ENCODE peak calls at places on chromosomes 3 and 15, in seven cellular contexts. M, D, H, I, C, X and G are unnamed samples.
A peak's percentile ranks its signal among the peaks of the same experiment; 100 is the strongest.

GRCh38 chr15:73956276-73957086 is 30.2 kb downstream of the LOXL1 start:
- DNase-seq in D (no peak), X (peak; percentile 83), I (peak; percentile 4), M (no peak), C (no peak), H (no peak), G (peak; percentile 51)

GRCh38 chr15:101210466-101210865 is 41.4 kb downstream of the CHSY1 start:
- DNase-seq in I (no peak), C (no peak), X (no peak), H (no peak), M (no peak), D (no peak), G (no peak)

GRCh38 chr3:142618917-142619401 is 22.8 kb downstream of the PLS1 start:
- DNase-seq in H (peak; percentile 29), X (no peak), C (no peak), M (peak; percentile 49), D (peak; percentile 90), I (peak; percentile 43), G (no peak)

GRCh38 chr15:66241886-66242285 is 11.7 kb downstream of the MEGF11 start:
- DNase-seq in M (no peak), D (no peak), I (no peak), H (no peak), C (no peak), X (no peak), G (no peak)

GRCh38 chr15:45113380-45113990 is 487 bp downstream of the DUOX2 start:
- DNase-seq in M (no peak), I (no peak), X (no peak), D (no peak), H (no peak), C (peak; percentile 5), G (no peak)

GRCh38 chr15:36361351-36361870 is 218.0 kb upstream of the CDIN1 start:
- DNase-seq in X (no peak), D (no peak), H (no peak), M (no peak), I (no peak), C (no peak), G (no peak)

GRCh38 chr15:56028430-56028829 is 35.0 kb upstream of the NEDD4 start:
- DNase-seq in M (no peak), I (no peak), X (no peak), C (no peak), H (no peak), D (no peak), G (no peak)

GRCh38 chr15:63530762-63531299 is 26.4 kb downstream of the USP3 start:
- DNase-seq in I (no peak), D (no peak), C (no peak), M (no peak), X (no peak), H (no peak), G (no peak)

GRCh38 chr3:43879166-43879565 is 188.4 kb downstream of the ABHD5 start:
- DNase-seq in D (peak; percentile 19), C (peak; percentile 86), I (peak; percentile 77), M (no peak), X (no peak), H (no peak), G (no peak)

GRCh38 chr15:62426387-62426956 is 261.4 kb upstream of the C2CD4B start:
- DNase-seq in H (no peak), D (no peak), I (no peak), X (peak; percentile 70), C (no peak), M (no peak), G (no peak)

GRCh38 chr15:74242296-74242929 is 6.3 kb downstream of the CCDC33 start:
- DNase-seq in M (no peak), X (no peak), H (peak; percentile 49), C (peak; percentile 45), I (peak; percentile 78), D (no peak), G (no peak)

GRCh38 chr3:14634763-14635400 is 16.7 kb upstream of the CCDC174 start:
- DNase-seq in H (no peak), C (no peak), X (no peak), I (no peak), D (peak; percentile 75), M (no peak), G (no peak)

GRCh38 chr15:101615986-101616848 is 36.0 kb downstream of the TM2D3 start:
- DNase-seq in I (peak; percentile 83), X (no peak), H (peak; percentile 67), C (peak; percentile 83), D (peak; percentile 22), M (peak; percentile 35), G (peak; percentile 31)

GRCh38 chr3:159763466-159764210 is 225.0 kb upstream of the IL12A start:
- DNase-seq in H (peak; percentile 43), D (peak; percentile 52), X (peak; percentile 91), C (peak; percentile 89), I (peak; percentile 88), M (peak; percentile 81), G (peak; percentile 67)

GRCh38 chr3:143328459-143328858 is 208.9 kb downstream of the CHST2 start:
- DNase-seq in M (no peak), C (no peak), I (no peak), D (no peak), X (no peak), H (no peak), G (peak; percentile 42)

GRCh38 chr3:24141548-24141947 is 196.5 kb downstream of the NR1D2 start:
- DNase-seq in I (no peak), X (no peak), H (no peak), M (no peak), C (no peak), D (no peak), G (no peak)

GRCh38 chr3:188270423-188270972 is 116.5 kb downstream of the LPP start:
- DNase-seq in C (no peak), X (no peak), H (peak; percentile 35), I (peak; percentile 64), D (no peak), M (no peak), G (peak; percentile 63)

GRCh38 chr15:31392761-31393401 is 66.2 kb downstream of the KLF13 start:
- DNase-seq in D (peak; percentile 69), C (peak; percentile 56), M (peak; percentile 62), I (peak; percentile 55), X (no peak), H (peak; percentile 60), G (no peak)

GRCh38 chr15:31263751-31264533 is 62.7 kb upstream of the KLF13 start:
- DNase-seq in D (peak; percentile 87), M (peak; percentile 91), X (peak; percentile 83), I (no peak), C (peak; percentile 1), H (peak; percentile 69), G (no peak)

DNA sequence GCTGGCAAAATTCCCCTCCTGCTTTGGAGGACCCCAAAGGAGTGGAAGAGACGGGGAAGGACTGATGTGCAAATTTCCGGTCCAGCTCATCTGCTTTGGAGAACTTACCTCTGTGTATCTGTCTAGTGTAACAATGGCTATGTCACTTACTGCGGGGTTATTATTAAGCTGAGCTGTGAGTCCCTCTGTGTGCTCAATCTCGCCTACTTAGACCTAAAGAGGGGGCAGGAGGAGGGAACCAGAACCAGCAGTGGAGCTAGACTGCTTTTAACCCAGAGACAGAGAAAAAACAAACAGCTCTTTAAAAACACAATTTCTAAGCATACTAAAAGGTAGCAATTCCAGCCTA is 77.0 kb downstream of the MYO1E start:
- DNase-seq in C (no peak), I (no peak), X (no peak), H (no peak), M (no peak), D (no peak), G (no peak)
- H3K4me3 ChIP-seq in C (no peak overlapping the region), I (no peak overlapping the region), X (no peak overlapping the region), H (no peak overlapping the region), M (no peak overlapping the region), D (no peak overlapping the region), G (no peak overlapping the region)

DNA sequence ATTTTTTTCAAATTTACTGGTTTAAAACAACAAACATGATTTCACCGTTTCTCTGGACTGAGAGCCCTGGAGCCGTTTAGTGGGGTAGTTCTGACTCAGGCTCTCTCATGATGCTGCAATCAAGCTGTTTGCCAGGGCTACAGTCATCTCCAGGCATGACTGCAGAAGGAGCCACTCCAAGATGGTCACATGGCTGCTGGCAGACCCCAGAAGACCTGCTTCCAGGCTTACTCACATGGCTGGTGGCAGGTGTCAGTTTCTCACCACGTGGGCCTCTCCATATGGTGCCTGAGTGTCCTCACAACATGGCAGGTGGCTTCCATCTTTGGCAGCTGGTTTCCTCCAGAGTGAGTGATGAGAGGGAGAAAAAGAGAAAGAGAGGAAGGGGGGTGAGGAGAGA is 378.3 kb upstream of the RGMA start:
- DNase-seq in D (no peak), X (peak; percentile 83), M (peak; percentile 20), I (no peak), H (peak; percentile 78), C (no peak), G (no peak)
- H3K4me3 ChIP-seq in D (no peak overlapping the region), X (no peak overlapping the region), M (no peak overlapping the region), I (no peak overlapping the region), H (no peak overlapping the region), C (no peak overlapping the region), G (no peak overlapping the region)

GRCh38 chr3:4613366-4613765 is 120.2 kb downstream of the ITPR1 start:
- DNase-seq in X (no peak), H (no peak), I (no peak), D (no peak), M (no peak), C (no peak), G (no peak)

GRCh38 chr3:4615734-4616133 is 122.6 kb downstream of the ITPR1 start:
- DNase-seq in D (no peak), X (no peak), I (no peak), M (no peak), C (no peak), H (no peak), G (no peak)

GRCh38 chr3:4614070-4614469 is 120.9 kb downstream of the ITPR1 start:
- DNase-seq in D (no peak), X (no peak), C (no peak), H (no peak), M (no peak), I (no peak), G (no peak)

GRCh38 chr3:4614927-4615326 is 121.8 kb downstream of the ITPR1 start:
- DNase-seq in I (no peak), C (no peak), D (peak; percentile 57), M (no peak), H (no peak), X (no peak), G (no peak)
- H3K4me3 ChIP-seq in I (no peak overlapping the region), C (no peak overlapping the region), D (no peak overlapping the region), M (no peak overlapping the region), H (no peak overlapping the region), X (no peak overlapping the region), G (no peak overlapping the region)

DNA sequence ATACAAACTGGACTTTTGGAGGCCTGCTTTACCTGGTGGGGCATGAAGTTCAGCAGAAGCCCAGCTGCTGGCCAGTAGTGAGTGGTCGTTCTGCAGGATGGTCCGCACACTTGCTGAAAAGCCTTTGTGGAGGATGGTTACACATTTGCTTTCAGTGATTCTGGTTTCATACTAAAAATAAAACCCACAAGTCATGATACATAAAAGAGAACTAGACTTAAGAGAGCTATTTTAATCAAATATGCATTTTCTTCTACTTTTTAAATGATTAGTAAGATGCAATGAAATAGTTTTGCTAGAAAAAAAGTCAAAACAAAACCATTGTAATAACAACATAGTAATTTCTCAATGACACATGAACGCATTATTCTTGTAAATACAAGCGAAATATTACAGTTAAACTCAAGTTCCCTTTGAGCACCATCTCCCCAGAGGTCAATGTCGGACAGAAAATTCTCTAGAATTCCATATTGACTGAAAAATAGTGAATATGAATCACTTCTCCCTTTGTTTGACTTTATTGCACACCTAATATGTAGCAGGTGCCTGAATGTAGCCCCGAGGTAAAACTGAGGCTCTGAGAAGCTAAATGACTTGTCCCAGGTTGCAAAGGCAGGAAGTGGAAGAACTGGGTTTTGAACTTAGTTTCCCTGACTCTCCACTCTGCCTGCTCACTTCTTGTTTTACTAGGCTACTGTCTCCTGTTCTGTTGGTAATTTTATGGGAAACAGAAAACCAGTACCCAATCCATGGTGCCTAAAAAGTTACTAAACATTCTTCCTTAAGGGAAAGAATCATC is 8.3 kb downstream of the IL5RA start:
- DNase-seq in C (no peak), X (no peak), I (no peak), M (no peak), H (no peak), D (no peak), G (no peak)
- H3K4me3 ChIP-seq in C (no peak overlapping the region), X (no peak overlapping the region), I (no peak overlapping the region), M (no peak overlapping the region), H (no peak overlapping the region), D (no peak overlapping the region), G (no peak overlapping the region)